ENCODE peak calls at places on chromosomes 12 and 14, in seven cellular contexts. X is NCI-H2081; F is memory B cell; Y is adrenal gland; B is SIG-M5; Q is frontal cortex; P is activated CD4-positive, alpha-beta T cell treated with anti-CD3 and anti-CD28 coated beads, Interleukin-2, amount 50 U/mL, for 24 hours. Z is an unnamed sample.

GRCh38 chr12:5376591-5377207 is 55.2 kb upstream of the NTF3 start:
- DNase-seq in X (peak), F (no peak), Y (no peak), B (no peak), Q (no peak), P (no peak), Z (no peak)

GRCh38 chr14:43894534-43894933 is 612.5 kb downstream of the FSCB start:
- DNase-seq in X (no peak), F (no peak), Y (no peak), B (no peak), Q (no peak), P (no peak), Z (no peak)

GRCh38 chr14:63712123-63712522 is 15.7 kb downstream of the SGPP1 start:
- DNase-seq in X (no peak), F (no peak), Y (no peak), B (no peak), Q (no peak), P (no peak), Z (no peak)

GRCh38 chr14:67228325-67228984 is 12.8 kb upstream of the PALS1 start:
- DNase-seq in X (no peak), F (no peak), Y (no peak), B (no peak), Q (no peak), P (no peak), Z (no peak)

GRCh38 chr12:19234991-19235876 is 105.7 kb downstream of the PLEKHA5 start:
- DNase-seq in X (no peak), F (no peak), Y (no peak), B (no peak), Q (no peak), P (no peak), Z (no peak)

GRCh38 chr14:105420141-105420975 is 731 bp downstream of the MTA1 start:
- DNase-seq in X (no peak), F (no peak), Y (no peak), B (no peak), Q (peak), P (no peak), Z (no peak)

GRCh38 chr12:77648716-77649115 is 182.0 kb upstream of the NAV3 start:
- DNase-seq in X (no peak), F (no peak), Y (no peak), B (no peak), Q (no peak), P (no peak), Z (no peak)

GRCh38 chr12:109758406-109759075 is 44.9 kb downstream of the FAM222A start:
- DNase-seq in X (no peak), F (no peak), Y (no peak), B (no peak), Q (no peak), P (no peak), Z (no peak)

GRCh38 chr12:15540469-15540872 is 218.2 kb downstream of the PTPRO start:
- DNase-seq in X (no peak), F (no peak), Y (no peak), B (no peak), Q (no peak), P (no peak), Z (no peak)

Z was measured in stimulated activated CD8-positive, alpha-beta memory T cell treated with anti-CD3 and anti-CD28 coated beads, Interleukin-4, amount 100 ng/mL, for 1 hour.